ENCODE peak calls at places on chromosomes 12 and 14, in seven cellular contexts. O is PC-3, W is brain microvascular endothelial cell, M is fibroblast of lung, C is BJ, I is psoas muscle, P is stomach. S is an unnamed sample. For H3K27me3, the result is how much of the 10 kb centered on the place peaks cover.

GRCh38 chr12:62581288-62582064 is 114.8 kb downstream of the MON2 start:
- DNase-seq in I (no peak), W (no peak), P (no peak), O (peak), C (no peak), M (peak), S (no peak)

GRCh38 chr12:53988519-53989226 is 3.7 kb downstream of the HOXC10 start:
- DNase-seq in I (peak), W (no peak), M (no peak), C (no peak), O (no peak), P (no peak), S (no peak)

GRCh38 chr12:108905725-108906124 is 25.8 kb downstream of the DAO start:
- DNase-seq in P (no peak), W (no peak), C (no peak), O (no peak), M (no peak), I (no peak), S (no peak)

GRCh38 chr12:125254856-125255255 is 189.6 kb downstream of the AACS start:
- DNase-seq in I (no peak), O (no peak), C (no peak), W (no peak), P (no peak), M (no peak), S (no peak)

GRCh38 chr14:104822821-104823615 is 22.1 kb downstream of the ZBTB42 start:
- DNase-seq in C (no peak), W (no peak), M (no peak), O (no peak), I (no peak), P (peak), S (no peak)

GRCh38 chr12:101925352-101925751 is 48.0 kb downstream of the DRAM1 start:
- DNase-seq in I (peak), O (peak), C (peak), P (peak), W (peak), M (peak), S (peak)

GRCh38 chr14:68798621-68799020 is 5.8 kb upstream of the ZFP36L1 start:
- DNase-seq in I (no peak), W (no peak), C (no peak), O (no peak), P (no peak), M (no peak), S (no peak)

GRCh38 chr12:49832836-49833421 is 4.7 kb upstream of the NCKAP5L start:
- DNase-seq in C (peak), P (no peak), M (peak), I (no peak), W (no peak), O (peak), S (no peak)

GRCh38 chr14:98684486-98684885 is 587.5 kb downstream of the BCL11B start:
- DNase-seq in O (no peak), C (no peak), W (no peak), P (no peak), I (no peak), M (no peak), S (no peak)

GRCh38 chr14:55731881-55732498 is 152.0 kb downstream of the KTN1 start:
- DNase-seq in O (peak), P (peak), W (peak), M (no peak), C (no peak), I (no peak), S (no peak)

GRCh38 chr12:29782821-29783772 is 645 bp downstream of the TMTC1 start:
- DNase-seq in C (no peak), I (peak), W (no peak), O (peak), M (peak), P (peak), S (peak)

GRCh38 chr14:103444837-103445524 is 59.8 kb downstream of the MARK3 start:
- DNase-seq in I (no peak), M (peak), P (no peak), W (peak), C (no peak), O (no peak), S (no peak)

GRCh38 chr14:64971890-64972785 is at the start of gene RAB15:
- DNase-seq in P (peak), O (peak), I (peak), C (no peak), M (peak), W (no peak), S (peak)

GRCh38 chr14:105201928-105202513 is 20.9 kb upstream of the NUDT14 start:
- DNase-seq in P (no peak), C (no peak), W (no peak), I (no peak), M (no peak), O (no peak), S (no peak)

GRCh38 chr12:6292606-6293005 is 17.9 kb upstream of the PLEKHG6 start:
- DNase-seq in P (no peak), W (no peak), O (peak), M (no peak), I (no peak), C (peak), S (no peak)

GRCh38 chr14:84087986-84088531 is 1441.9 kb upstream of the FLRT2 start:
- DNase-seq in M (no peak), C (no peak), O (no peak), W (peak), P (no peak), I (no peak), S (no peak)

GRCh38 chr12:127146991-127147718 is 1119.8 kb upstream of the TMEM132C start:
- DNase-seq in M (no peak), C (no peak), P (no peak), W (no peak), I (no peak), O (no peak), S (no peak)

GRCh38 chr12:47079365-47079893 is at the start of gene PCED1B:
- DNase-seq in I (peak), M (peak), W (peak), C (no peak), P (peak), O (peak), S (peak)

GRCh38 chr12:85350356-85350755 is 70.3 kb downstream of the ALX1 start:
- DNase-seq in O (no peak), C (no peak), M (no peak), W (no peak), I (no peak), P (no peak), S (no peak)

GRCh38 chr12:74538491-74539258 is 1.0 kb downstream of the ATXN7L3B start:
- DNase-seq in P (no peak), C (no peak), W (no peak), I (no peak), M (peak), O (peak), S (no peak)

GRCh38 chr12:47039756-47040155 is 39.7 kb upstream of the PCED1B start:
- DNase-seq in I (no peak), W (no peak), M (no peak), O (no peak), C (no peak), P (no peak), S (no peak)

GRCh38 chr12:52659395-52659794 is 7.4 kb upstream of the KRT2 start:
- DNase-seq in P (no peak), I (no peak), M (no peak), W (no peak), C (no peak), O (no peak), S (no peak)
- H3K27me3 ChIP-seq in P (under half), I (under half), M (under half), W (under half), C (under half), O (under half), S (under half)

GRCh38 chr12:132618683-132619043 is at the start of gene P2RX2:
- DNase-seq in I (peak), M (no peak), C (no peak), O (no peak), P (no peak), W (no peak), S (no peak)

GRCh38 chr12:132620893-132621656 is 2.5 kb downstream of the P2RX2 start:
- DNase-seq in P (no peak), I (peak), W (no peak), C (no peak), O (no peak), M (no peak), S (no peak)

GRCh38 chr12:132617822-132618682 is 524 bp upstream of the P2RX2 start:
- DNase-seq in C (no peak), W (no peak), I (peak), M (no peak), O (no peak), P (no peak), S (no peak)

GRCh38 chr12:132620113-132620892 is 1.7 kb downstream of the P2RX2 start:
- DNase-seq in C (no peak), W (no peak), P (no peak), I (peak), M (no peak), O (no peak), S (no peak)

GRCh38 chr12:132619301-132620112 is 931 bp downstream of the P2RX2 start:
- DNase-seq in I (peak), W (no peak), C (no peak), O (no peak), M (no peak), P (no peak), S (no peak)
- H3K27me3 ChIP-seq in I (under half), W (under half), C (under half), O (under half), M (under half), P (under half), S (under half)

GRCh38 chr12:52568111-52568510 is 5.5 kb downstream of the KRT74 start:
- DNase-seq in P (no peak), I (no peak), C (no peak), W (no peak), M (no peak), O (no peak), S (no peak)
- H3K27me3 ChIP-seq in P (under half), I (under half), C (under half), W (under half), M (under half), O (half or more), S (under half)

GRCh38 chr14:33951183-33951840 is 438 bp upstream of the EGLN3 start:
- DNase-seq in I (no peak), C (no peak), M (no peak), O (no peak), P (no peak), W (no peak), S (no peak)

GRCh38 chr14:33949051-33950037 is 1.5 kb downstream of the EGLN3 start:
- DNase-seq in P (no peak), C (no peak), I (no peak), O (no peak), M (no peak), W (no peak), S (no peak)

GRCh38 chr14:33948143-33948962 is 2.5 kb downstream of the EGLN3 start:
- DNase-seq in O (no peak), C (no peak), M (no peak), W (no peak), I (no peak), P (no peak), S (no peak)

GRCh38 chr14:33952541-33952940 is 1.7 kb upstream of the EGLN3 start:
- DNase-seq in M (no peak), C (no peak), P (no peak), I (no peak), O (no peak), W (no peak), S (no peak)

DNA sequence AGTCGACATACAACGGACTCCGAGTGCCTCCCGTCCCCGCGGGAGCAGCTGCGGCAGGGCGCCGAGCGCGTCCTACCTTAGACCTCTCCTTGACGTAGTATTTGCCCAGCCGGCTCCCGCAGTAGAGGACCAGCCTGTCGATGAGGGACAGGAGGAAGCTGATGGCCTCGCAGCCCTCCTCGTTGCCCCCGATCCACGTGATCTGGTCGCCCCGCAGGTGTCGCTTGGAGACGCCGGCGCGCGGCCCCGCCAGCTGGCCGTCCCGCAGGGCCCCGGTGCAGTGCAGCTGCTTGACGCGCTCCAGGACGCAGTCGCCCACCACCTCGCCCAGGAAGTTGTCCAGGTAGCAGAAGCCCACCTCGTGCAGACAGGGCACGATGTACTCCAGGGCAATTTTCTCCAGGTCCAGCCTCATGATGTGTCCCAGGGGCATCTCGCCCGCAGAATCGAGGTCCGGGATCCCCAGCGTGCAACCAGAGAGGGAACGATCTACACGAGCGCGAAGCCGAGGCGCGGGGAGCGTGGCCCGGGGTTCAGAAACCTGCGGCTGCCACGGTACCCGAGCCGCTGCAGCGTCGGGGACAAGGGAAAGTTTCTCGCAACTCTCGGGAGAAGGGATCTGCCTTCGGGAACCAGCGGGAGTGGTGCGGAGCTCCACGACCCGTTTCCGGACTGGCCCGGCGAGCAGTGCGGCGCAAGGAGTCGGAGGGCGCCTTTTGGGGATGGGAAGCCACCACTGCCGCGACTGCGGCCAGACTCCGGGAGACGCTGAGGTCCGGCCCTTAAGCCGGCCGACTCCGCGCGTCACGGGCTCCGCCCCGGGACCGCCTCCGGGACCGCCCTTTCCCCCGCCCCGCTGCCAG is at the start of gene EGLN3:
- DNase-seq in W (peak), C (peak), I (peak), O (peak), P (peak), M (peak), S (peak)
- H3K27me3 ChIP-seq in W (under half), C (under half), I (under half), O (under half), P (under half), M (under half), S (under half)

GRCh38 chr12:80708535-80709328 is 1.3 kb downstream of the MYF6 start:
- DNase-seq in I (peak), P (no peak), O (no peak), W (no peak), M (peak), C (no peak), S (no peak)

GRCh38 chr12:80707126-80707829 is at the start of gene MYF6:
- DNase-seq in O (no peak), W (no peak), I (peak), P (no peak), C (no peak), M (no peak), S (no peak)

GRCh38 chr12:80710727-80711066 is 3.3 kb downstream of the MYF6 start:
- DNase-seq in M (no peak), O (no peak), P (no peak), C (no peak), I (no peak), W (no peak), S (no peak)

GRCh38 chr12:80709811-80710726 is 2.6 kb downstream of the MYF6 start:
- DNase-seq in C (no peak), M (no peak), P (no peak), I (peak), W (no peak), O (peak), S (no peak)

DNA sequence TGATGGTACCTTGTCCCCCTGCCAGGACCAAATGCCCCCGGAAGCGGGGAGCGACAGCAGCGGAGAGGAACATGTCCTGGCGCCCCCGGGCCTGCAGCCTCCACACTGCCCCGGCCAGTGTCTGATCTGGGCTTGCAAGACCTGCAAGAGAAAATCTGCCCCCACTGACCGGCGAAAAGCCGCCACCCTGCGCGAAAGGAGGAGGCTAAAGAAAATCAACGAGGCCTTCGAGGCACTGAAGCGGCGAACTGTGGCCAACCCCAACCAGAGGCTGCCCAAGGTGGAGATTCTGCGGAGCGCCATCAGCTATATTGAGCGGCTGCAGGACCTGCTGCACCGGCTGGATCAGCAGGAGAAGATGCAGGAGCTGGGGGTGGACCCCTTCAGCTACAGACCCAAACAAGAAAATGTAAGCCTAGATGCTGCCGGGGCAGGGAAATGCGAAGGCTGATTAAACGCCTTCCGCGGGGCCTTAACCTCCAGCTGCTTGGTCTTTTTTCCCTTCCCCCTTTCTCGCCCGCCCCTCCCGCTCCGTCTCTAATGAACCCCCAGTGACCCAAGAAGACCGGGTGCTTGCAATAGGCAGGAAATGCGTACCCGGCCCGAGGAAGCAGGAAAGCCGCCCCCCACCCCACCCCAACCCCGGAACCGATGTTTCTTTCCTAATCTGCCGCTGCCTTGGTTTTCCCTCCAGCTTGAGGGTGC is 548 bp downstream of the MYF6 start:
- DNase-seq in M (no peak), W (no peak), I (peak), P (no peak), C (no peak), O (no peak), S (no peak)
- H3K27me3 ChIP-seq in M (under half), W (under half), I (under half), P (under half), C (under half), O (under half), S (under half)